ENCODE peak calls at places on chromosomes 5 and 9, in five cellular contexts. R, A, H, Z and F are unnamed samples.

GRCh38 chr5:8316608-8317007 is 447.7 kb downstream of the MTRR start:
- DNase-seq in H (no peak), A (no peak), R (no peak), Z (no peak), F (no peak)

GRCh38 chr9:2846115-2846514 is 2.2 kb upstream of the PUM3 start:
- DNase-seq in Z (no peak), H (no peak), A (no peak), R (no peak), F (no peak)

GRCh38 chr5:159982421-159983173 is 26.3 kb upstream of the TTC1 start:
- DNase-seq in R (peak), H (no peak), Z (no peak), A (no peak), F (no peak)

GRCh38 chr5:32707394-32707997 is 3.6 kb upstream of the NPR3 start:
- DNase-seq in Z (no peak), A (peak), H (peak), R (peak), F (peak)

GRCh38 chr5:41716382-41716781 is 153.8 kb downstream of the OXCT1 start:
- DNase-seq in Z (no peak), A (no peak), H (no peak), R (no peak), F (no peak)

GRCh38 chr9:87836951-87837715 is 45.5 kb upstream of the SPATA31E1 start:
- DNase-seq in A (peak), R (no peak), H (peak), Z (peak), F (peak)

GRCh38 chr9:127926961-127927456 is 3.6 kb downstream of the PIP5KL1 start:
- DNase-seq in H (no peak), A (no peak), Z (peak), R (no peak), F (no peak)

GRCh38 chr5:41093803-41094202 is 22.7 kb upstream of the MROH2B start:
- DNase-seq in H (no peak), A (no peak), R (no peak), Z (no peak), F (no peak)

GRCh38 chr5:34008721-34009120 is 871 bp upstream of the AMACR start:
- DNase-seq in H (no peak), Z (no peak), A (no peak), R (peak), F (peak)

GRCh38 chr9:110440161-110440560 is 102.5 kb upstream of the TXNDC8 start:
- DNase-seq in R (peak), A (peak), Z (no peak), H (peak), F (peak)

GRCh38 chr9:33044677-33045282 is 19.7 kb downstream of the DNAJA1 start:
- DNase-seq in R (peak), H (no peak), Z (no peak), A (no peak), F (peak)

GRCh38 chr5:176547811-176548210 is 1.3 kb upstream of the CDHR2 start:
- DNase-seq in Z (peak), H (no peak), R (no peak), A (no peak), F (no peak)